ENCODE peak calls at places on chromosome 13, in five cellular contexts. One of them, this sample, is unnamed.

GRCh38 chr13:86810385-86810784 is 860.8 kb upstream of the SLITRK5 start:
- DNase-seq in tibial nerve: no peak
- DNase-seq in IMR-90: no peak
- DNase-seq in lower lobe of right lung: no peak
- DNase-seq in astrocyte of the cerebellum: no peak
- DNase-seq in this sample: no peak

GRCh38 chr13:98054301-98054700 is 88.6 kb upstream of the FARP1 start:
- DNase-seq in IMR-90: no peak
- DNase-seq in tibial nerve: no peak
- DNase-seq in astrocyte of the cerebellum: no peak
- DNase-seq in lower lobe of right lung: no peak
- DNase-seq in this sample: no peak

GRCh38 chr13:92537485-92537884 is 689.1 kb upstream of the GPC6 start:
- DNase-seq in IMR-90: no peak
- DNase-seq in tibial nerve: no peak
- DNase-seq in astrocyte of the cerebellum: no peak
- DNase-seq in lower lobe of right lung: no peak
- DNase-seq in this sample: no peak

GRCh38 chr13:29648760-29649159 is 53.3 kb upstream of the SLC7A1 start:
- DNase-seq in tibial nerve: no peak
- DNase-seq in IMR-90: no peak
- DNase-seq in lower lobe of right lung: no peak
- DNase-seq in astrocyte of the cerebellum: no peak
- DNase-seq in this sample: no peak

GRCh38 chr13:28603033-28603664 is 55.8 kb upstream of the POMP start:
- DNase-seq in astrocyte of the cerebellum: no peak
- DNase-seq in lower lobe of right lung: no peak
- DNase-seq in IMR-90: peak
- DNase-seq in tibial nerve: no peak
- DNase-seq in this sample: no peak

GRCh38 chr13:67224148-67224846 is 5.8 kb downstream of the PCDH9 start:
- DNase-seq in IMR-90: peak
- DNase-seq in astrocyte of the cerebellum: peak
- DNase-seq in tibial nerve: peak
- DNase-seq in lower lobe of right lung: peak
- DNase-seq in this sample: peak

GRCh38 chr13:57682128-57682716 is 50.7 kb downstream of the PCDH17 start:
- DNase-seq in astrocyte of the cerebellum: no peak
- DNase-seq in IMR-90: no peak
- DNase-seq in tibial nerve: no peak
- DNase-seq in lower lobe of right lung: no peak
- DNase-seq in this sample: no peak

GRCh38 chr13:80374453-80374852 is 33.5 kb upstream of the SPRY2 start:
- DNase-seq in astrocyte of the cerebellum: no peak
- DNase-seq in tibial nerve: peak
- DNase-seq in IMR-90: no peak
- DNase-seq in lower lobe of right lung: no peak
- DNase-seq in this sample: no peak

GRCh38 chr13:45007225-45007624 is 17.9 kb downstream of the GPALPP1 start:
- DNase-seq in tibial nerve: no peak
- DNase-seq in lower lobe of right lung: no peak
- DNase-seq in astrocyte of the cerebellum: no peak
- DNase-seq in IMR-90: no peak
- DNase-seq in this sample: no peak

GRCh38 chr13:111590796-111591195 is 270.4 kb downstream of the TEX29 start:
- DNase-seq in IMR-90: no peak
- DNase-seq in tibial nerve: no peak
- DNase-seq in lower lobe of right lung: no peak
- DNase-seq in astrocyte of the cerebellum: no peak
- DNase-seq in this sample: no peak

GRCh38 chr13:69776937-69777336 is 330.7 kb upstream of the ATXN8OS start:
- DNase-seq in tibial nerve: no peak
- DNase-seq in astrocyte of the cerebellum: no peak
- DNase-seq in lower lobe of right lung: no peak
- DNase-seq in IMR-90: no peak
- DNase-seq in this sample: no peak

GRCh38 chr13:40485611-40486517 is 180.6 kb downstream of the FOXO1 start:
- DNase-seq in astrocyte of the cerebellum: no peak
- DNase-seq in lower lobe of right lung: no peak
- DNase-seq in tibial nerve: no peak
- DNase-seq in IMR-90: no peak
- DNase-seq in this sample: peak

GRCh38 chr13:99379856-99380255 is 72.7 kb upstream of the GPR183 start:
- DNase-seq in IMR-90: no peak
- DNase-seq in astrocyte of the cerebellum: no peak
- DNase-seq in tibial nerve: no peak
- DNase-seq in lower lobe of right lung: no peak
- DNase-seq in this sample: no peak

GRCh38 chr13:39531646-39532045 is 71.3 kb downstream of the LHFPL6 start:
- DNase-seq in tibial nerve: no peak
- DNase-seq in lower lobe of right lung: no peak
- DNase-seq in astrocyte of the cerebellum: no peak
- DNase-seq in IMR-90: peak
- DNase-seq in this sample: no peak

GRCh38 chr13:111845621-111846351 is 221.2 kb upstream of the SOX1 start:
- DNase-seq in tibial nerve: no peak
- DNase-seq in lower lobe of right lung: no peak
- DNase-seq in IMR-90: no peak
- DNase-seq in astrocyte of the cerebellum: no peak
- DNase-seq in this sample: no peak

GRCh38 chr13:92994056-92994455 is 232.6 kb upstream of the GPC6 start:
- DNase-seq in lower lobe of right lung: no peak
- DNase-seq in astrocyte of the cerebellum: no peak
- DNase-seq in tibial nerve: no peak
- DNase-seq in IMR-90: peak
- DNase-seq in this sample: no peak

GRCh38 chr13:98975822-98976261 is 2.0 kb downstream of the DOCK9 start:
- DNase-seq in IMR-90: no peak
- DNase-seq in tibial nerve: no peak
- DNase-seq in lower lobe of right lung: no peak
- DNase-seq in astrocyte of the cerebellum: no peak
- DNase-seq in this sample: no peak

GRCh38 chr13:41599619-41600018 is 142.3 kb downstream of the RGCC start:
- DNase-seq in astrocyte of the cerebellum: no peak
- DNase-seq in lower lobe of right lung: no peak
- DNase-seq in IMR-90: no peak
- DNase-seq in tibial nerve: no peak
- DNase-seq in this sample: no peak

GRCh38 chr13:94858856-94859811 is 146.8 kb upstream of the SOX21 start:
- DNase-seq in tibial nerve: peak
- DNase-seq in astrocyte of the cerebellum: peak
- DNase-seq in lower lobe of right lung: peak
- DNase-seq in IMR-90: peak
- DNase-seq in this sample: no peak

GRCh38 chr13:40666058-40666904 is at the start of gene FOXO1:
- DNase-seq in IMR-90: peak
- DNase-seq in lower lobe of right lung: peak
- DNase-seq in astrocyte of the cerebellum: peak
- DNase-seq in tibial nerve: peak
- DNase-seq in this sample: peak

GRCh38 chr13:23579886-23580706 is 9.9 kb downstream of the TNFRSF19 start:
- DNase-seq in lower lobe of right lung: no peak
- DNase-seq in tibial nerve: no peak
- DNase-seq in astrocyte of the cerebellum: no peak
- DNase-seq in IMR-90: peak
- DNase-seq in this sample: no peak

GRCh38 chr13:75792526-75793187 is 156.5 kb downstream of the LMO7 start:
- DNase-seq in tibial nerve: no peak
- DNase-seq in lower lobe of right lung: no peak
- DNase-seq in astrocyte of the cerebellum: no peak
- DNase-seq in IMR-90: peak
- DNase-seq in this sample: no peak

GRCh38 chr13:47858042-47858677 is 142.9 kb downstream of the SUCLA2 start:
- DNase-seq in IMR-90: no peak
- DNase-seq in lower lobe of right lung: no peak
- DNase-seq in astrocyte of the cerebellum: no peak
- DNase-seq in tibial nerve: no peak
- DNase-seq in this sample: no peak

GRCh38 chr13:109145631-109146030 is 516.2 kb downstream of the MYO16 start:
- DNase-seq in IMR-90: peak
- DNase-seq in tibial nerve: no peak
- DNase-seq in astrocyte of the cerebellum: peak
- DNase-seq in lower lobe of right lung: no peak
- DNase-seq in this sample: peak

GRCh38 chr13:73109288-73109899 is 50.6 kb downstream of the KLF5 start:
- DNase-seq in astrocyte of the cerebellum: no peak
- DNase-seq in IMR-90: no peak
- DNase-seq in tibial nerve: no peak
- DNase-seq in lower lobe of right lung: no peak
- DNase-seq in this sample: no peak

GRCh38 chr13:110396913-110397379 is 89.9 kb downstream of the COL4A2 start:
- DNase-seq in IMR-90: peak
- DNase-seq in astrocyte of the cerebellum: peak
- DNase-seq in lower lobe of right lung: no peak
- DNase-seq in tibial nerve: peak
- DNase-seq in this sample: no peak

GRCh38 chr13:26656919-26657318 is 99.4 kb downstream of the WASF3 start:
- DNase-seq in IMR-90: peak
- DNase-seq in lower lobe of right lung: no peak
- DNase-seq in tibial nerve: no peak
- DNase-seq in astrocyte of the cerebellum: no peak
- DNase-seq in this sample: no peak
- TF ChIP-seq CTCF in IMR-90: peak
- TF ChIP-seq CTCF in lower lobe of right lung: no peak
- TF ChIP-seq CTCF in tibial nerve: no peak
- TF ChIP-seq CTCF in astrocyte of the cerebellum: peak
- TF ChIP-seq CTCF in this sample: no peak

GRCh38 chr13:113947321-113948033 is 26.4 kb downstream of the C13orf46 start:
- DNase-seq in astrocyte of the cerebellum: no peak
- DNase-seq in IMR-90: peak
- DNase-seq in lower lobe of right lung: no peak
- DNase-seq in tibial nerve: peak
- DNase-seq in this sample: no peak
- TF ChIP-seq CTCF in astrocyte of the cerebellum: peak
- TF ChIP-seq CTCF in IMR-90: peak
- TF ChIP-seq CTCF in lower lobe of right lung: peak
- TF ChIP-seq CTCF in tibial nerve: peak
- TF ChIP-seq CTCF in this sample: peak

GRCh38 chr13:59343993-59344780 is 819.5 kb downstream of the DIAPH3 start:
- DNase-seq in tibial nerve: no peak
- DNase-seq in astrocyte of the cerebellum: no peak
- DNase-seq in IMR-90: no peak
- DNase-seq in lower lobe of right lung: no peak
- DNase-seq in this sample: no peak
- TF ChIP-seq CTCF in tibial nerve: no peak
- TF ChIP-seq CTCF in astrocyte of the cerebellum: no peak
- TF ChIP-seq CTCF in IMR-90: no peak
- TF ChIP-seq CTCF in lower lobe of right lung: peak
- TF ChIP-seq CTCF in this sample: no peak

DNA sequence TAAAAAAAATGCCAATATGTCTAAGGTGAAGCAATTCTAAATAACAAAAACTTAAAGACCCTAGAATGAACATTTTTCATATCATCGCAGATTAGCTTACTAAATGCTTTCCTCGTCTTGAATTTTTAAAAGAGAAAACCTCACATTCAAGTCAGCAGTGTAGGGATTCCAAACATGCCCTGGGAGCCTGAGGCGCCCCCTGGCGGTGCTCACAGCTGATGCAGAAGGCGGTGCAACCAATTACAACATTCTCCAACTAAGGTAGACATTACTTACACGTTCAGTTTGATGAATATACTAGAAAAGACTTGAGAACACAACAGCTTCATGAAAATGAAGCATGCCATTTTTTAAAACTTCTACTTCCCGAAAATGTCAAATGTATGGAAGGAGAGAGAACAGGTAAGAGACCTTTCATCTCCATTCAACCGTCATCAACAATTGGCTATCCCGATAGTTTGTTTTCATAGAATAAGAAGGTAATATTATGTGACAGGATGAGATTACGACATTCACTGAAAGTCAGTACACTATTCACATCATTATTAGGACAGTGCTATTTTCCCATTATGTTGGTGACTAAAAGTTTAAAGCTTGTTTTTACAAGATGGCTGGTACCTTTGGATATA is 304.4 kb downstream of the DCLK1 start:
- DNase-seq in tibial nerve: no peak
- DNase-seq in astrocyte of the cerebellum: no peak
- DNase-seq in IMR-90: no peak
- DNase-seq in lower lobe of right lung: no peak
- DNase-seq in this sample: no peak
- TF ChIP-seq CTCF in tibial nerve: no peak
- TF ChIP-seq CTCF in astrocyte of the cerebellum: no peak
- TF ChIP-seq CTCF in IMR-90: peak
- TF ChIP-seq CTCF in lower lobe of right lung: no peak
- TF ChIP-seq CTCF in this sample: peak

DNA sequence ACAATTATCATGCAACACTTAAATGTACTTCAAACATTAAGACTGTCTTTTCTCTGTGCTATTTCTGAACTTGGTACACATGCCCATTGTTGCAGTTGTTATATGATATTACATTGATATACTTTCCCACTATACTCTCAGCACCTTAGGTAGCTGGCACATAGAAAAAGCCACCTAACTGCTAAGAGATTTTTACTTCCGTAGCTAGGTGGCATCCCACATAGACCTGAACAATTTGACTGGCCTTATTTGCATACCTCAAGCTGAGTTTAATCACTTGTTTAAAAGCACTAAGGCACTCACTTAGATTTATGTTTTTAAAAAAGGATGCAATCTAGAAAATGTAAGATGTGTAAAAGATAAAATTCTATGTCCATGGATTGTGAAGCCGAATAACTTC is 194.2 kb downstream of the POU4F1 start:
- DNase-seq in IMR-90: no peak
- DNase-seq in tibial nerve: no peak
- DNase-seq in astrocyte of the cerebellum: no peak
- DNase-seq in lower lobe of right lung: no peak
- DNase-seq in this sample: no peak
- TF ChIP-seq CTCF in IMR-90: no peak
- TF ChIP-seq CTCF in tibial nerve: no peak
- TF ChIP-seq CTCF in astrocyte of the cerebellum: no peak
- TF ChIP-seq CTCF in lower lobe of right lung: no peak
- TF ChIP-seq CTCF in this sample: no peak